ENCODE peak calls at places on chromosome 4, in six cellular contexts. One of them, this sample, is unnamed.

GRCh38 chr4:188387134-188387791 is 248.0 kb downstream of the TRIML1 start:
- DNase-seq in activated CD4-positive, alpha-beta T cell treated with anti-CD3 and anti-CD28 coated beads, Interleukin-2, amount 10 ng/mL, durations not matched to agents 7 days and 5 days: no peak
- DNase-seq in amygdala: no peak
- DNase-seq in activated T-cell treated with anti-CD3 and anti-CD28 coated beads, Interleukin-2, amount 50 U/mL, for 72 hours: no peak
- DNase-seq in GM04503: no peak
- DNase-seq in central memory CD8-positive, alpha-beta T cell: no peak
- DNase-seq in this sample: peak

GRCh38 chr4:113657834-113658233 is 103.7 kb downstream of the CAMK2D start:
- DNase-seq in activated CD4-positive, alpha-beta T cell treated with anti-CD3 and anti-CD28 coated beads, Interleukin-2, amount 10 ng/mL, durations not matched to agents 7 days and 5 days: no peak
- DNase-seq in amygdala: no peak
- DNase-seq in activated T-cell treated with anti-CD3 and anti-CD28 coated beads, Interleukin-2, amount 50 U/mL, for 72 hours: no peak
- DNase-seq in GM04503: no peak
- DNase-seq in central memory CD8-positive, alpha-beta T cell: no peak
- DNase-seq in this sample: no peak

GRCh38 chr4:154329939-154330338 is 161.7 kb downstream of the DCHS2 start:
- DNase-seq in activated CD4-positive, alpha-beta T cell treated with anti-CD3 and anti-CD28 coated beads, Interleukin-2, amount 10 ng/mL, durations not matched to agents 7 days and 5 days: no peak
- DNase-seq in amygdala: no peak
- DNase-seq in activated T-cell treated with anti-CD3 and anti-CD28 coated beads, Interleukin-2, amount 50 U/mL, for 72 hours: no peak
- DNase-seq in GM04503: peak
- DNase-seq in central memory CD8-positive, alpha-beta T cell: no peak
- DNase-seq in this sample: no peak

GRCh38 chr4:70624226-70624793 is 4.2 kb upstream of the ENAM start:
- DNase-seq in activated CD4-positive, alpha-beta T cell treated with anti-CD3 and anti-CD28 coated beads, Interleukin-2, amount 10 ng/mL, durations not matched to agents 7 days and 5 days: no peak
- DNase-seq in amygdala: no peak
- DNase-seq in activated T-cell treated with anti-CD3 and anti-CD28 coated beads, Interleukin-2, amount 50 U/mL, for 72 hours: no peak
- DNase-seq in GM04503: no peak
- DNase-seq in central memory CD8-positive, alpha-beta T cell: no peak
- DNase-seq in this sample: no peak

GRCh38 chr4:13982008-13982407 is 354.5 kb upstream of the BOD1L1 start:
- DNase-seq in activated CD4-positive, alpha-beta T cell treated with anti-CD3 and anti-CD28 coated beads, Interleukin-2, amount 10 ng/mL, durations not matched to agents 7 days and 5 days: no peak
- DNase-seq in amygdala: no peak
- DNase-seq in activated T-cell treated with anti-CD3 and anti-CD28 coated beads, Interleukin-2, amount 50 U/mL, for 72 hours: no peak
- DNase-seq in GM04503: no peak
- DNase-seq in central memory CD8-positive, alpha-beta T cell: no peak
- DNase-seq in this sample: no peak

GRCh38 chr4:72858328-72858727 is 211.2 kb downstream of the COX18 start:
- DNase-seq in activated CD4-positive, alpha-beta T cell treated with anti-CD3 and anti-CD28 coated beads, Interleukin-2, amount 10 ng/mL, durations not matched to agents 7 days and 5 days: no peak
- DNase-seq in amygdala: no peak
- DNase-seq in activated T-cell treated with anti-CD3 and anti-CD28 coated beads, Interleukin-2, amount 50 U/mL, for 72 hours: no peak
- DNase-seq in GM04503: peak
- DNase-seq in central memory CD8-positive, alpha-beta T cell: no peak
- DNase-seq in this sample: peak

GRCh38 chr4:136928957-136929411 is 603.3 kb downstream of the PCDH18 start:
- DNase-seq in activated CD4-positive, alpha-beta T cell treated with anti-CD3 and anti-CD28 coated beads, Interleukin-2, amount 10 ng/mL, durations not matched to agents 7 days and 5 days: no peak
- DNase-seq in amygdala: no peak
- DNase-seq in activated T-cell treated with anti-CD3 and anti-CD28 coated beads, Interleukin-2, amount 50 U/mL, for 72 hours: no peak
- DNase-seq in GM04503: no peak
- DNase-seq in central memory CD8-positive, alpha-beta T cell: no peak
- DNase-seq in this sample: no peak

GRCh38 chr4:24664956-24665355 is 80.6 kb upstream of the DHX15 start:
- DNase-seq in activated CD4-positive, alpha-beta T cell treated with anti-CD3 and anti-CD28 coated beads, Interleukin-2, amount 10 ng/mL, durations not matched to agents 7 days and 5 days: no peak
- DNase-seq in amygdala: peak
- DNase-seq in activated T-cell treated with anti-CD3 and anti-CD28 coated beads, Interleukin-2, amount 50 U/mL, for 72 hours: no peak
- DNase-seq in GM04503: peak
- DNase-seq in central memory CD8-positive, alpha-beta T cell: no peak
- DNase-seq in this sample: no peak

GRCh38 chr4:128525939-128526630 is 238.5 kb upstream of the PGRMC2 start:
- DNase-seq in activated CD4-positive, alpha-beta T cell treated with anti-CD3 and anti-CD28 coated beads, Interleukin-2, amount 10 ng/mL, durations not matched to agents 7 days and 5 days: no peak
- DNase-seq in amygdala: no peak
- DNase-seq in activated T-cell treated with anti-CD3 and anti-CD28 coated beads, Interleukin-2, amount 50 U/mL, for 72 hours: no peak
- DNase-seq in GM04503: no peak
- DNase-seq in central memory CD8-positive, alpha-beta T cell: no peak
- DNase-seq in this sample: no peak

GRCh38 chr4:169103966-169104412 is 93.9 kb upstream of the CBR4 start:
- DNase-seq in activated CD4-positive, alpha-beta T cell treated with anti-CD3 and anti-CD28 coated beads, Interleukin-2, amount 10 ng/mL, durations not matched to agents 7 days and 5 days: no peak
- DNase-seq in amygdala: no peak
- DNase-seq in activated T-cell treated with anti-CD3 and anti-CD28 coated beads, Interleukin-2, amount 50 U/mL, for 72 hours: no peak
- DNase-seq in GM04503: no peak
- DNase-seq in central memory CD8-positive, alpha-beta T cell: no peak
- DNase-seq in this sample: no peak

GRCh38 chr4:94690851-94691254 is 66.9 kb upstream of the BMPR1B start:
- DNase-seq in activated CD4-positive, alpha-beta T cell treated with anti-CD3 and anti-CD28 coated beads, Interleukin-2, amount 10 ng/mL, durations not matched to agents 7 days and 5 days: no peak
- DNase-seq in amygdala: no peak
- DNase-seq in activated T-cell treated with anti-CD3 and anti-CD28 coated beads, Interleukin-2, amount 50 U/mL, for 72 hours: no peak
- DNase-seq in GM04503: peak
- DNase-seq in central memory CD8-positive, alpha-beta T cell: no peak
- DNase-seq in this sample: peak

GRCh38 chr4:184460495-184461285 is 13.7 kb downstream of the IRF2 start:
- DNase-seq in activated CD4-positive, alpha-beta T cell treated with anti-CD3 and anti-CD28 coated beads, Interleukin-2, amount 10 ng/mL, durations not matched to agents 7 days and 5 days: no peak
- DNase-seq in amygdala: no peak
- DNase-seq in activated T-cell treated with anti-CD3 and anti-CD28 coated beads, Interleukin-2, amount 50 U/mL, for 72 hours: no peak
- DNase-seq in GM04503: no peak
- DNase-seq in central memory CD8-positive, alpha-beta T cell: no peak
- DNase-seq in this sample: no peak

GRCh38 chr4:176784816-176785215 is 7.9 kb downstream of the VEGFC start:
- DNase-seq in activated CD4-positive, alpha-beta T cell treated with anti-CD3 and anti-CD28 coated beads, Interleukin-2, amount 10 ng/mL, durations not matched to agents 7 days and 5 days: no peak
- DNase-seq in amygdala: no peak
- DNase-seq in activated T-cell treated with anti-CD3 and anti-CD28 coated beads, Interleukin-2, amount 50 U/mL, for 72 hours: no peak
- DNase-seq in GM04503: no peak
- DNase-seq in central memory CD8-positive, alpha-beta T cell: no peak
- DNase-seq in this sample: no peak

GRCh38 chr4:157128395-157128794 is 52.4 kb downstream of the GLRB start:
- DNase-seq in activated CD4-positive, alpha-beta T cell treated with anti-CD3 and anti-CD28 coated beads, Interleukin-2, amount 10 ng/mL, durations not matched to agents 7 days and 5 days: no peak
- DNase-seq in amygdala: no peak
- DNase-seq in activated T-cell treated with anti-CD3 and anti-CD28 coated beads, Interleukin-2, amount 50 U/mL, for 72 hours: no peak
- DNase-seq in GM04503: no peak
- DNase-seq in central memory CD8-positive, alpha-beta T cell: no peak
- DNase-seq in this sample: no peak

GRCh38 chr4:3777033-3777390 is 10.8 kb downstream of the ADRA2C start:
- DNase-seq in activated CD4-positive, alpha-beta T cell treated with anti-CD3 and anti-CD28 coated beads, Interleukin-2, amount 10 ng/mL, durations not matched to agents 7 days and 5 days: no peak
- DNase-seq in amygdala: no peak
- DNase-seq in activated T-cell treated with anti-CD3 and anti-CD28 coated beads, Interleukin-2, amount 50 U/mL, for 72 hours: no peak
- DNase-seq in GM04503: no peak
- DNase-seq in central memory CD8-positive, alpha-beta T cell: no peak
- DNase-seq in this sample: no peak

GRCh38 chr4:107832275-107832807 is 7.6 kb downstream of the SGMS2 start:
- DNase-seq in activated CD4-positive, alpha-beta T cell treated with anti-CD3 and anti-CD28 coated beads, Interleukin-2, amount 10 ng/mL, durations not matched to agents 7 days and 5 days: no peak
- DNase-seq in amygdala: no peak
- DNase-seq in activated T-cell treated with anti-CD3 and anti-CD28 coated beads, Interleukin-2, amount 50 U/mL, for 72 hours: no peak
- DNase-seq in GM04503: no peak
- DNase-seq in central memory CD8-positive, alpha-beta T cell: no peak
- DNase-seq in this sample: no peak

GRCh38 chr4:1766336-1767057 is 26.6 kb upstream of the FGFR3 start:
- DNase-seq in activated CD4-positive, alpha-beta T cell treated with anti-CD3 and anti-CD28 coated beads, Interleukin-2, amount 10 ng/mL, durations not matched to agents 7 days and 5 days: no peak
- DNase-seq in amygdala: no peak
- DNase-seq in activated T-cell treated with anti-CD3 and anti-CD28 coated beads, Interleukin-2, amount 50 U/mL, for 72 hours: no peak
- DNase-seq in GM04503: no peak
- DNase-seq in central memory CD8-positive, alpha-beta T cell: no peak
- DNase-seq in this sample: no peak

GRCh38 chr4:110631582-110632505 is 9.0 kb upstream of the PITX2 start:
- DNase-seq in activated CD4-positive, alpha-beta T cell treated with anti-CD3 and anti-CD28 coated beads, Interleukin-2, amount 10 ng/mL, durations not matched to agents 7 days and 5 days: no peak
- DNase-seq in amygdala: peak
- DNase-seq in activated T-cell treated with anti-CD3 and anti-CD28 coated beads, Interleukin-2, amount 50 U/mL, for 72 hours: peak
- DNase-seq in GM04503: peak
- DNase-seq in central memory CD8-positive, alpha-beta T cell: no peak
- DNase-seq in this sample: peak

GRCh38 chr4:25953740-25954139 is 39.7 kb downstream of the SMIM20 start:
- DNase-seq in activated CD4-positive, alpha-beta T cell treated with anti-CD3 and anti-CD28 coated beads, Interleukin-2, amount 10 ng/mL, durations not matched to agents 7 days and 5 days: no peak
- DNase-seq in amygdala: no peak
- DNase-seq in activated T-cell treated with anti-CD3 and anti-CD28 coated beads, Interleukin-2, amount 50 U/mL, for 72 hours: no peak
- DNase-seq in GM04503: no peak
- DNase-seq in central memory CD8-positive, alpha-beta T cell: no peak
- DNase-seq in this sample: no peak

GRCh38 chr4:177070533-177070932 is 239.1 kb upstream of the NEIL3 start:
- DNase-seq in activated CD4-positive, alpha-beta T cell treated with anti-CD3 and anti-CD28 coated beads, Interleukin-2, amount 10 ng/mL, durations not matched to agents 7 days and 5 days: no peak
- DNase-seq in amygdala: no peak
- DNase-seq in activated T-cell treated with anti-CD3 and anti-CD28 coated beads, Interleukin-2, amount 50 U/mL, for 72 hours: no peak
- DNase-seq in GM04503: no peak
- DNase-seq in central memory CD8-positive, alpha-beta T cell: no peak
- DNase-seq in this sample: no peak

GRCh38 chr4:576991-577498 is 950 bp upstream of the TMEM271 start:
- DNase-seq in activated CD4-positive, alpha-beta T cell treated with anti-CD3 and anti-CD28 coated beads, Interleukin-2, amount 10 ng/mL, durations not matched to agents 7 days and 5 days: no peak
- DNase-seq in amygdala: no peak
- DNase-seq in activated T-cell treated with anti-CD3 and anti-CD28 coated beads, Interleukin-2, amount 50 U/mL, for 72 hours: no peak
- DNase-seq in GM04503: no peak
- DNase-seq in central memory CD8-positive, alpha-beta T cell: no peak
- DNase-seq in this sample: no peak

GRCh38 chr4:105951198-105951597 is 55.9 kb downstream of the NPNT start:
- DNase-seq in activated CD4-positive, alpha-beta T cell treated with anti-CD3 and anti-CD28 coated beads, Interleukin-2, amount 10 ng/mL, durations not matched to agents 7 days and 5 days: no peak
- DNase-seq in amygdala: no peak
- DNase-seq in activated T-cell treated with anti-CD3 and anti-CD28 coated beads, Interleukin-2, amount 50 U/mL, for 72 hours: no peak
- DNase-seq in GM04503: peak
- DNase-seq in central memory CD8-positive, alpha-beta T cell: no peak
- DNase-seq in this sample: no peak

GRCh38 chr4:87697945-87698344 is 47.9 kb downstream of the DMP1 start:
- DNase-seq in activated CD4-positive, alpha-beta T cell treated with anti-CD3 and anti-CD28 coated beads, Interleukin-2, amount 10 ng/mL, durations not matched to agents 7 days and 5 days: no peak
- DNase-seq in amygdala: no peak
- DNase-seq in activated T-cell treated with anti-CD3 and anti-CD28 coated beads, Interleukin-2, amount 50 U/mL, for 72 hours: no peak
- DNase-seq in GM04503: no peak
- DNase-seq in central memory CD8-positive, alpha-beta T cell: no peak
- DNase-seq in this sample: no peak

GRCh38 chr4:23930750-23931488 is 41.1 kb upstream of the PPARGC1A start:
- DNase-seq in activated CD4-positive, alpha-beta T cell treated with anti-CD3 and anti-CD28 coated beads, Interleukin-2, amount 10 ng/mL, durations not matched to agents 7 days and 5 days: no peak
- DNase-seq in amygdala: peak
- DNase-seq in activated T-cell treated with anti-CD3 and anti-CD28 coated beads, Interleukin-2, amount 50 U/mL, for 72 hours: no peak
- DNase-seq in GM04503: no peak
- DNase-seq in central memory CD8-positive, alpha-beta T cell: no peak
- DNase-seq in this sample: peak

GRCh38 chr4:40916218-40916555 is 166.4 kb downstream of the NSUN7 start:
- DNase-seq in activated CD4-positive, alpha-beta T cell treated with anti-CD3 and anti-CD28 coated beads, Interleukin-2, amount 10 ng/mL, durations not matched to agents 7 days and 5 days: no peak
- DNase-seq in amygdala: no peak
- DNase-seq in activated T-cell treated with anti-CD3 and anti-CD28 coated beads, Interleukin-2, amount 50 U/mL, for 72 hours: no peak
- DNase-seq in GM04503: peak
- DNase-seq in central memory CD8-positive, alpha-beta T cell: no peak
- DNase-seq in this sample: peak

GRCh38 chr4:57156242-57156990 is 46.2 kb upstream of the IGFBP7 start:
- DNase-seq in activated CD4-positive, alpha-beta T cell treated with anti-CD3 and anti-CD28 coated beads, Interleukin-2, amount 10 ng/mL, durations not matched to agents 7 days and 5 days: no peak
- DNase-seq in amygdala: no peak
- DNase-seq in activated T-cell treated with anti-CD3 and anti-CD28 coated beads, Interleukin-2, amount 50 U/mL, for 72 hours: no peak
- DNase-seq in GM04503: no peak
- DNase-seq in central memory CD8-positive, alpha-beta T cell: no peak
- DNase-seq in this sample: no peak

GRCh38 chr4:145954924-145955339 is 16.3 kb upstream of the ZNF827 start:
- DNase-seq in activated CD4-positive, alpha-beta T cell treated with anti-CD3 and anti-CD28 coated beads, Interleukin-2, amount 10 ng/mL, durations not matched to agents 7 days and 5 days: no peak
- DNase-seq in amygdala: no peak
- DNase-seq in activated T-cell treated with anti-CD3 and anti-CD28 coated beads, Interleukin-2, amount 50 U/mL, for 72 hours: no peak
- DNase-seq in GM04503: peak
- DNase-seq in central memory CD8-positive, alpha-beta T cell: no peak
- DNase-seq in this sample: peak

GRCh38 chr4:169436734-169437133 is 166.0 kb upstream of the SH3RF1 start:
- DNase-seq in activated CD4-positive, alpha-beta T cell treated with anti-CD3 and anti-CD28 coated beads, Interleukin-2, amount 10 ng/mL, durations not matched to agents 7 days and 5 days: no peak
- DNase-seq in amygdala: no peak
- DNase-seq in activated T-cell treated with anti-CD3 and anti-CD28 coated beads, Interleukin-2, amount 50 U/mL, for 72 hours: no peak
- DNase-seq in GM04503: no peak
- DNase-seq in central memory CD8-positive, alpha-beta T cell: no peak
- DNase-seq in this sample: no peak

GRCh38 chr4:140116442-140117104 is 37.4 kb downstream of the MAML3 start:
- DNase-seq in activated CD4-positive, alpha-beta T cell treated with anti-CD3 and anti-CD28 coated beads, Interleukin-2, amount 10 ng/mL, durations not matched to agents 7 days and 5 days: peak
- DNase-seq in amygdala: no peak
- DNase-seq in activated T-cell treated with anti-CD3 and anti-CD28 coated beads, Interleukin-2, amount 50 U/mL, for 72 hours: peak
- DNase-seq in GM04503: no peak
- DNase-seq in central memory CD8-positive, alpha-beta T cell: no peak
- DNase-seq in this sample: no peak